ENCODE peak calls at places on chromosomes 6 and 20, in five cellular contexts. U is upper lobe of right lung, E is tibial artery, J is dorsolateral prefrontal cortex, B is osteoblast. K is an unnamed sample.

GRCh38 chr20:37856932-37857660 is 45.8 kb upstream of the VSTM2L start:
- DNase-seq in B (peak), U (no peak), J (no peak), E (no peak), K (no peak)

GRCh38 chr6:134361011-134361410 is 43.1 kb upstream of the SGK1 start:
- DNase-seq in E (no peak), J (no peak), U (no peak), B (no peak), K (no peak)

GRCh38 chr6:16355238-16355637 is 116.9 kb downstream of the GMPR start:
- DNase-seq in E (no peak), B (no peak), J (no peak), U (no peak), K (no peak)

GRCh38 chr20:47318027-47318595 is 38.4 kb downstream of the ZMYND8 start:
- DNase-seq in E (no peak), U (peak), B (peak), J (no peak), K (no peak)

GRCh38 chr20:33284937-33285336 is 1.9 kb downstream of the BPIFB1 start:
- DNase-seq in U (no peak), J (no peak), E (no peak), B (no peak), K (no peak)

GRCh38 chr6:160394654-160395035 is 46.5 kb downstream of the SLC22A3 start:
- DNase-seq in E (no peak), J (no peak), U (no peak), B (no peak), K (no peak)

GRCh38 chr20:9508696-9509178 is 5.7 kb upstream of the LAMP5 start:
- DNase-seq in B (no peak), E (no peak), U (no peak), J (no peak), K (no peak)

GRCh38 chr6:147888374-147888773 is 379.9 kb downstream of the SAMD5 start:
- DNase-seq in U (no peak), B (no peak), J (no peak), E (no peak), K (no peak)

GRCh38 chr6:160128879-160129516 is 7.4 kb downstream of the SLC22A1 start:
- DNase-seq in U (no peak), E (no peak), J (no peak), B (no peak), K (no peak)

GRCh38 chr6:45655630-45656422 is 278.1 kb upstream of the SUPT3H start:
- DNase-seq in B (peak), E (no peak), U (no peak), J (no peak), K (no peak)

GRCh38 chr6:123276439-123277045 is 280.5 kb downstream of the CLVS2 start:
- DNase-seq in B (no peak), J (no peak), U (no peak), E (no peak), K (no peak)

GRCh38 chr20:13231031-13231752 is 10.1 kb downstream of the ISM1 start:
- DNase-seq in J (no peak), U (no peak), E (no peak), B (peak), K (no peak)

GRCh38 chr6:15429146-15430110 is 183.6 kb downstream of the JARID2 start:
- DNase-seq in J (no peak), U (no peak), E (no peak), B (peak), K (no peak)

GRCh38 chr6:25122001-25122400 is 157.2 kb upstream of the CARMIL1 start:
- DNase-seq in J (no peak), E (peak), B (peak), U (no peak), K (peak)

GRCh38 chr6:133978896-133979240 is 25.8 kb downstream of the TBPL1 start:
- DNase-seq in U (no peak), J (no peak), E (no peak), B (no peak), K (no peak)

GRCh38 chr6:125974214-125974866 is 12.0 kb upstream of the TRMT11 start:
- DNase-seq in U (no peak), J (no peak), B (peak), E (no peak), K (no peak)

GRCh38 chr20:59153832-59154231 is 9.8 kb upstream of the ZNF831 start:
- DNase-seq in U (no peak), B (peak), E (no peak), J (no peak), K (no peak)

GRCh38 chr6:158536891-158537798 is 22.7 kb upstream of the TMEM181 start:
- DNase-seq in B (peak), J (peak), U (peak), E (no peak), K (peak)

GRCh38 chr6:150044621-150045145 is 19.4 kb upstream of the RAET1L start:
- DNase-seq in E (no peak), U (no peak), J (no peak), B (no peak), K (no peak)

GRCh38 chr6:150043096-150043495 is 17.8 kb upstream of the RAET1L start:
- DNase-seq in J (no peak), B (no peak), U (no peak), E (no peak), K (no peak)

GRCh38 chr6:150046943-150047342 is 21.6 kb upstream of the RAET1L start:
- DNase-seq in U (no peak), E (no peak), B (no peak), J (no peak), K (no peak)

GRCh38 chr6:150048099-150048498 is 20.8 kb downstream of the ULBP3 start:
- DNase-seq in J (no peak), E (no peak), B (no peak), U (no peak), K (no peak)

DNA sequence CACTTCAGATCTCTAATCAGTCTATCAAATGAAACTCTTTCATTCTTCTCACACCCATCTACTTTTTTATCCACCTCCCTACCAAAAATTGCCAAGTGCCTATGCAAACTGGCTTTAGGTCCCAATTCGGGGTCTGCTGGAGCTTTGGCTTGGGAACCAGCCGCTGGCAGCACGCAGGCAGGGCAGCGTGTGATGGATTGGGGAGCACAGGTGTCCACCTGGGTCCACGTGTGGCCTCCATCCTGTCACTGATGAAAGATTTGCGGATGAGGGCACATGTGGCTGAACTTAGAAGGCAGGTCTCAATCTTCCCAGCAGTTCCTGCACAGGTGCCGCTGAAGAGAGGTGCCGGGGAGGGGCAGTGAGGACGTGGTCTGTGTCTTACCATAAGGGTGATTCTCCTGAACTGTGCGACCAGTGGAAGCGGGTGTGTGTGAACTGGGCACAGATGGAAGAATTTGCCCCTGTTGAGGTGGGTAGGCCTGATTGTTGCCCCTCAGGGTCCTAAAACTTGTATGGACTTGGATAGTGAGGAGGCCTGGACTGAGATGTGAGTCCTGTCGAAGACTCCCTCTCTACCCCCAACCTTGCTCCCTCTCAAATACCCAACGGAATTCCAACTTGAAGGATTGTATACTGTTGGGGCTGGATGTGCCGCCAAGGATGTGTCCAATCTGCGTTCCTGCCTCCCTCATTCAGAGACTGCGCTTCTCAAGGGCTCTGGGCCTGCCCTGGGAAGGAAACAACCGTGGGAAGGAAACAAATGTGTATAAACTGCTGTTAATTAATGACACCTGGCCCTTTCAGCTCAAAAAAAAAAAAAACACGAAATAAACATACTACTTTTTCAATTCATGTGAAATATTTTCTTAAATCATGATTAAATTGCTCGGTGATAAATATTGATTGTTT is 18.4 kb upstream of the RAET1L start:
- DNase-seq in J (no peak), B (no peak), E (no peak), U (no peak), K (no peak)
- H3K27ac ChIP-seq in J (no peak), B (no peak), E (no peak), U (no peak), K (no peak)

DNA sequence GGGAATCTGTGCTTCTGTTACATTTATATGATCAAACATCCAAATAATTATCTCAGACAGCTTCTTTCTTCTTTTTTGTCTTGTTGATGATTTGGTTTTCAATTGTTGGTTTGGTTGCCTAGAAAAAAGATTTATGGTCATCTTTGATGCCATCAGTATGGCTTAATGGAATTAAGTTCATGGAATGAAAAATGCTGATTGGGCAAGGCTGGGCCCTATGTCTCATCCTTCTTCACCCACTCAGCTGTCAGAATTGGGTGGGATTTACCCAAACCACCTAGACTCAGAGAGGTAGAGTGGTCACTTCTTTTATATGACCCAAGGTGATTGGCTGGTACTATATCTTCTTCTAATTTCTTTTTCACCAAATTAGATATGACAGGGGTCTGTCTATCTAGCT is 258.3 kb downstream of the DOK5 start:
- DNase-seq in B (peak), E (no peak), U (no peak), J (no peak), K (no peak)
- H3K27ac ChIP-seq in B (no peak), E (no peak), U (no peak), J (no peak), K (no peak)

DNA sequence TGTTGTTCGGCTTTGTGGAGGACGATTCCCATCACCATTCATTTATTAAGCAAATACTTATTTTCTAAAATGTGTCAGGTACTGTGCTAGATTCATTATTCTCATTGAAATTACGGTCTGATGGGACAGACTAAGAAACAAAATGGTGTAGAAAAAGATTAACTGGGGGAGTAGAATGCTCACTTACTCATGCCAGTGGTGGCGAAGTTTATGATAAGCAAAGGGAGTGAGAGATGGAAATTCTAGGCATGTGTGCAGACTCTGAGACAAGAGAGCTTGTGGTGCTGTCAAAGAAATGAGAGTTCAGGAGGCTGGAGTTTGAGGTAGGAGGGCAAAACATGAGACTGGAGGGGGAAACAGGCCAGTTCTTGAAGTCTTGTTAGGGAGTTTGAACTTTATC is 896 bp downstream of the RPP21 start:
- DNase-seq in U (no peak), J (no peak), B (no peak), E (no peak), K (no peak)
- H3K27ac ChIP-seq in U (no peak), J (peak), B (no peak), E (peak), K (no peak)

DNA sequence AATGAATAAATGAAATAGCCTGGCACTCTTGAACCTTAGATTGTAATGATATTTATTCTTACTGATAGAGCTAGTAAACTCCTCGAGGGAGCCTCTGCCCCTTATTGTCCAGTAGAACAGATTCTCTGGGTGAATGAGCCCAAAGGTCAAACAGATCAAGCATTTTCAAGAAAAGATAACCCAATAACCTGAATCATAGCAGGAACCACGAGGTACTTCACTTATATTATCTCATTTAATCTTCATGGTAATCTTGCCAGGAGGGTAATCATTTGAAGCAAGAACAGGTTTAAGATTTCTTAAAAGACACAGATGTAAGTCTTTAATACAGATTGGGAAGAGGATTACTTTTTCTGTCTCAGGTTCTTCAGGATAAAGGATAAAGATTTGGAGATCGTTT is 17.0 kb upstream of the TBCC start:
- DNase-seq in J (no peak), U (no peak), E (no peak), B (no peak), K (no peak)
- H3K27ac ChIP-seq in J (no peak), U (no peak), E (no peak), B (no peak), K (no peak)

GRCh38 chr6:22545051-22545450 is 24.3 kb upstream of the HDGFL1 start:
- DNase-seq in J (no peak), B (no peak), U (no peak), E (no peak), K (no peak)

GRCh38 chr6:22544469-22544868 is 24.9 kb upstream of the HDGFL1 start:
- DNase-seq in U (no peak), E (no peak), J (no peak), B (no peak), K (no peak)
- H3K27ac ChIP-seq in U (no peak), E (no peak), J (no peak), B (no peak), K (no peak)

DNA sequence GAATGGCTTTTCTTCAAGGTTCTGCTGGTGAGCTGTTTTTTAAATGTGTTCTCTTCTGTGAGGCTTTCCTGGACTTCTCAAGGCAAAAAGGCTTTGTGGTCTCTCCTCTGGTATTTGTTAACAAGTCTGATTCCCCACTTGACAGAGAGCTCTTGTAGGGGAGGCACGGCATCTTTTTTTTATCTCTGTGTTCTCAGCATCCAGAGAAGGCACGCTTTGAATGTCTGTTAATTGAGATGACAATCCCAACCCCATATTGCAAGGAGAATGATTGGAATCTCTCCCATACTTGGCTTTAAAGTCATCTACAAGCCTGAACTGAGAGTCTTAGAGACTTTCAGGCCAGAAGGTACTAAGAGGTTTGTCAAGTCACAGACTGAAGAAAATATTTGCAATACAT is 22.6 kb downstream of the EDN1 start:
- DNase-seq in E (no peak), B (no peak), U (no peak), J (no peak), K (no peak)
- H3K27ac ChIP-seq in E (no peak), B (no peak), U (no peak), J (no peak), K (no peak)

DNA sequence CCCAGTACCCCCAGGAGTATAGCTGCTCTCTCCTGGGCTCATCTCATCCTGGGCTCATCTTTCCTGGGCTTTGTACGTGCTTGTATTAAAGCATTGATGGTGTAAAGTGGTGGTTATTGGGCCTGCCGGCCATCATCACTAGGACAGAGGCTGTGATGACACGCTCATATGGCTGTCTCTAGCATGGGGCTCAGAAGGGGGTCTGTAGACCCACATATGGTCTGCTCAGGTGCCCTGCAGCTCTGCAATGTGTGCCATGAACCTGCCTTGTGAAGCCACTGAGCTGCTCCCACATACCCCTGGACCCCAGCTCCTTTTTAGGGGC is 143.4 kb downstream of the CDC5L start:
- DNase-seq in J (no peak), B (no peak), U (no peak), E (no peak), K (no peak)
- H3K27ac ChIP-seq in J (no peak), B (no peak), U (no peak), E (no peak), K (no peak)

GRCh38 chr6:19664878-19665715 is 172.1 kb upstream of the ID4 start:
- DNase-seq in U (no peak), J (no peak), E (no peak), B (no peak), K (no peak)

GRCh38 chr6:19663479-19663878 is 173.7 kb upstream of the ID4 start:
- DNase-seq in B (no peak), U (no peak), J (no peak), E (no peak), K (no peak)

GRCh38 chr6:19664050-19664449 is 173.1 kb upstream of the ID4 start:
- DNase-seq in E (no peak), B (no peak), J (no peak), U (no peak), K (no peak)

GRCh38 chr6:19668710-19669109 is 168.5 kb upstream of the ID4 start:
- DNase-seq in J (no peak), E (no peak), U (no peak), B (no peak), K (no peak)

GRCh38 chr6:19669206-19669605 is 168.0 kb upstream of the ID4 start:
- DNase-seq in U (no peak), E (no peak), B (no peak), J (no peak), K (no peak)
- H3K27ac ChIP-seq in U (no peak), E (peak), B (peak), J (no peak), K (no peak)

K was measured in kidney.